ENCODE peak calls at places on chromosomes 11 and 22, in ten cellular contexts. M is neural crest cell, O is GM12864, T is foreskin fibroblast, I is IMR-90, X is stomach, C is A549, V is testis, W is RWPE1, G is endothelial cell. H is an unnamed sample.

GRCh38 chr11:66421492-66422205 is 814 bp downstream of the NPAS4 start:
- DNase-seq in C (peak), G (peak), V (peak), I (peak), T (peak), O (peak), W (peak), M (peak), X (peak), H (peak)

GRCh38 chr11:102085864-102086551 is 24.2 kb upstream of the YAP1 start:
- DNase-seq in V (no peak), O (no peak), W (no peak), C (peak), I (peak), M (no peak), T (peak), X (no peak), G (no peak), H (no peak)

GRCh38 chr22:36881504-36882245 is 20.9 kb downstream of the NCF4 start:
- DNase-seq in O (no peak), G (no peak), I (no peak), V (no peak), W (no peak), X (no peak), C (no peak), M (no peak), T (no peak), H (no peak)

GRCh38 chr11:98549571-98549970 is 471.2 kb upstream of the CNTN5 start:
- DNase-seq in G (no peak), M (no peak), I (no peak), T (no peak), O (no peak), C (no peak), X (no peak), V (no peak), W (no peak), H (no peak)

GRCh38 chr22:42960146-42960509 is 54.8 kb downstream of the PACSIN2 start:
- DNase-seq in T (no peak), O (no peak), G (no peak), I (peak), C (no peak), V (no peak), W (no peak), X (no peak), M (no peak), H (no peak)

GRCh38 chr11:93501856-93502255 is 41.3 kb downstream of the SMCO4 start:
- DNase-seq in G (no peak), I (no peak), V (no peak), O (no peak), C (no peak), T (no peak), X (no peak), W (no peak), M (no peak), H (no peak)

GRCh38 chr11:102187416-102188125 is 77.3 kb downstream of the YAP1 start:
- DNase-seq in X (no peak), W (no peak), T (no peak), O (no peak), C (no peak), V (no peak), M (no peak), I (peak), G (no peak), H (no peak)

GRCh38 chr22:49668402-49668801 is 159.3 kb downstream of the BRD1 start:
- DNase-seq in G (no peak), V (no peak), X (no peak), O (no peak), I (no peak), M (no peak), W (no peak), T (no peak), C (no peak), H (no peak)

GRCh38 chr11:118914178-118914918 is 11.4 kb downstream of the BCL9L start:
- DNase-seq in O (no peak), I (no peak), M (no peak), X (no peak), T (no peak), G (no peak), V (peak), C (peak), W (no peak), H (no peak)

GRCh38 chr11:69238562-69239319 is 55.2 kb upstream of the MYEOV start:
- DNase-seq in C (no peak), V (no peak), W (no peak), X (peak), M (no peak), I (no peak), O (no peak), T (no peak), G (no peak), H (no peak)

GRCh38 chr22:46813816-46814597 is 51.6 kb downstream of the TBC1D22A start:
- DNase-seq in I (peak), T (peak), G (no peak), M (no peak), V (no peak), W (no peak), C (no peak), X (peak), O (no peak), H (no peak)

GRCh38 chr11:31809857-31810778 is 1.0 kb downstream of the PAX6 start:
- DNase-seq in M (peak), C (peak), T (peak), G (peak), W (peak), V (no peak), I (peak), O (no peak), X (no peak), H (no peak)

GRCh38 chr11:73167555-73167954 is 25.4 kb upstream of the FCHSD2 start:
- DNase-seq in V (peak), M (no peak), C (no peak), O (no peak), X (no peak), W (no peak), T (no peak), I (no peak), G (no peak), H (no peak)

GRCh38 chr11:118521892-118522311 is 5.4 kb upstream of the TTC36 start:
- DNase-seq in V (no peak), O (peak), I (no peak), G (no peak), X (no peak), C (no peak), W (no peak), T (no peak), M (no peak), H (no peak)

GRCh38 chr11:66069715-66070603 is at the start of gene PACS1:
- DNase-seq in C (peak), M (peak), W (peak), X (peak), T (peak), I (peak), V (peak), O (no peak), G (peak), H (peak)

GRCh38 chr11:72314199-72314598 is 70.2 kb upstream of the PHOX2A start:
- DNase-seq in V (no peak), W (no peak), X (no peak), T (no peak), G (no peak), I (no peak), M (no peak), C (no peak), O (no peak), H (no peak)

GRCh38 chr11:19605500-19606371 is 106.9 kb upstream of the NAV2 start:
- DNase-seq in W (no peak), G (no peak), O (no peak), I (peak), M (no peak), V (peak), X (no peak), T (peak), C (no peak), H (no peak)

GRCh38 chr22:49368221-49368975 is 459.3 kb downstream of the BRD1 start:
- DNase-seq in G (peak), M (no peak), W (no peak), X (peak), C (no peak), V (no peak), T (no peak), O (no peak), I (no peak), H (no peak)

GRCh38 chr11:86196924-86197323 is 47.6 kb upstream of the EED start:
- DNase-seq in C (no peak), O (no peak), X (no peak), G (no peak), I (no peak), M (no peak), V (no peak), T (no peak), W (no peak), H (no peak)

DNA sequence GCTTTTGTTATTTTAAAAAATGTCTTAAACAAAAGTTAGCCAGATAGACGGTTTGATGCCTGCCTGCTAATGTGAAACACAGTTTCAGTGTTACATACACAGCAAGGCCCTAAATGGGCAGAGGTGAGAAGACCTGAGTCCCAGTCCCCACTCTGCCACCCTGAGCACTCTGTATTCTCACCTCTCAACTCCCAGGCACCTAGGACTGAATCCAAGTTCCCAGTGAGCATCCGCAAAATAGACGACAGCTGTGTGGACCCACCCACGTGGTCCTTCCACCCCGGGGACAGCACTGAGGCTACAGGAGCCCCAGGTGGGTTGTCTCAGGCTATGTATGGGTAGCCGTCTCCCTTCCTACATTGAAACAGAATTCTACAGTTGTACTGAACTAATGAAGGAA is 111.5 kb downstream of the RPL27A start:
- DNase-seq in V (no peak), X (no peak), M (no peak), O (no peak), G (no peak), C (no peak), W (no peak), I (no peak), T (no peak), H (no peak)
- TF ChIP-seq CTCF in V (no peak), X (no peak), M (no peak), O (no peak), G (no peak), C (no peak), W (no peak), I (no peak), T (no peak), H (no peak)

GRCh38 chr11:47179655-47179991 is 2.9 kb upstream of the ARFGAP2 start:
- DNase-seq in I (peak), V (peak), X (peak), O (no peak), M (peak), G (peak), T (no peak), W (no peak), C (peak), H (peak)
- TF ChIP-seq CTCF in I (peak), V (peak), X (peak), O (peak), M (peak), G (peak), T (peak), W (peak), C (peak), H (peak)

DNA sequence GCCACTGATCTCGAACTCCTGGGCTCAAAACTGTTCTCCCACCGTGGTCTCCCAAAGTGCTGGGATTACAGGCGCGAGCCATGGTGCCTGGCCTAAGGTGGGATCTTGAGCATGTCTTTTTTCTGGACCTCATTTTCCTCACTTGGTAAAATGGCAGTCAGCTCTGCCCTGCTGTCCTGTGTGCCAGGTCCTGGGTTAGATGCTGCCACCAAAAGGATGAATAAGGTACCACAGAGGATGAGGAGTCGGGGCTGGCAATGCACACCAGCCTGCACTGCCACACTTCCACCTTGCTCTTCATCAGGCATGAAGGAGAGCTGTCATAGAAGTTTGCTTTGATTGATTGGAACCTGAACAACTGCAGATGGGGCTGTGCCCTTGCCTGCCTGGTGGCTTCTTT is 32.3 kb downstream of the ACO2 start:
- DNase-seq in M (no peak), V (peak), G (no peak), T (no peak), X (no peak), C (peak), O (no peak), I (no peak), W (no peak), H (no peak)
- TF ChIP-seq CTCF in M (peak), V (peak), G (no peak), T (no peak), X (no peak), C (peak), O (peak), I (peak), W (no peak), H (no peak)

GRCh38 chr11:63020671-63021255 is 5.1 kb upstream of the SLC22A8 start:
- DNase-seq in V (no peak), I (no peak), C (peak), W (no peak), X (no peak), M (peak), G (peak), O (no peak), T (no peak), H (no peak)
- TF ChIP-seq CTCF in V (peak), I (peak), C (peak), W (peak), X (no peak), M (peak), G (peak), O (peak), T (peak), H (peak)

GRCh38 chr11:952406-953385 is 27.0 kb downstream of the AP2A2 start:
- DNase-seq in V (no peak), W (no peak), X (peak), I (peak), C (peak), T (no peak), M (no peak), O (no peak), G (no peak), H (peak)

GRCh38 chr11:954392-955144 is 28.9 kb downstream of the AP2A2 start:
- DNase-seq in I (no peak), M (no peak), G (no peak), X (no peak), T (no peak), C (no peak), V (no peak), W (no peak), O (no peak), H (no peak)

GRCh38 chr11:951507-951906 is 25.8 kb downstream of the AP2A2 start:
- DNase-seq in M (no peak), G (no peak), I (no peak), X (no peak), V (no peak), O (no peak), T (no peak), W (no peak), C (no peak), H (no peak)

GRCh38 chr11:955154-956049 is 29.7 kb downstream of the AP2A2 start:
- DNase-seq in X (no peak), G (no peak), W (peak), V (no peak), O (no peak), M (no peak), I (no peak), C (no peak), T (no peak), H (no peak)

DNA sequence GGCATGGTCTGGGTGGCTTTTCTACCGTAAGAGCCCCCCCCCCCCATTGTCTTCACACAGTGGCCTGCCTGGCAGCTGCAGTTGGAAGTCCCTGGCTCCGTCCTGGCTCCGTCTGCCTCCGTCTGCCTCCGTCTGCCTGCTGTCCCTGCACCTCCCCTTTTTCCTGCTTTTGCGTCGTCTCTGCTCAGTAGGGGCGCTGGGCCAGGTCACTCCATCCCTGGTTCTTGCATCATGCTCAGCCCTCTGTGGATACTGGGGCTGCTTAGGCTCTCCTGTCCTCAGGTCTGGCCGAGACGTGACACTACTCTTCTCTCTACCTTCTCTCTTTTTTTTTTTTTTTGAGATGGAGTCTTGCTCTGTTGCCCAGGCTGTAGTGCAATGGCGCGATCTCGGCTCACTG is 27.8 kb downstream of the AP2A2 start:
- DNase-seq in G (no peak), X (no peak), M (no peak), T (no peak), O (no peak), C (no peak), V (no peak), I (no peak), W (no peak), H (no peak)
- TF ChIP-seq CTCF in G (no peak), X (no peak), M (no peak), T (no peak), O (no peak), C (no peak), V (no peak), I (no peak), W (no peak), H (no peak)

GRCh38 chr11:17353228-17354021 is 1.8 kb downstream of the NCR3LG1 start:
- DNase-seq in X (peak), I (peak), T (peak), M (peak), V (peak), W (peak), C (peak), O (peak), G (peak), H (peak)
- TF ChIP-seq CTCF in X (no peak), I (no peak), T (no peak), M (no peak), V (no peak), W (no peak), C (no peak), O (no peak), G (no peak), H (no peak)

DNA sequence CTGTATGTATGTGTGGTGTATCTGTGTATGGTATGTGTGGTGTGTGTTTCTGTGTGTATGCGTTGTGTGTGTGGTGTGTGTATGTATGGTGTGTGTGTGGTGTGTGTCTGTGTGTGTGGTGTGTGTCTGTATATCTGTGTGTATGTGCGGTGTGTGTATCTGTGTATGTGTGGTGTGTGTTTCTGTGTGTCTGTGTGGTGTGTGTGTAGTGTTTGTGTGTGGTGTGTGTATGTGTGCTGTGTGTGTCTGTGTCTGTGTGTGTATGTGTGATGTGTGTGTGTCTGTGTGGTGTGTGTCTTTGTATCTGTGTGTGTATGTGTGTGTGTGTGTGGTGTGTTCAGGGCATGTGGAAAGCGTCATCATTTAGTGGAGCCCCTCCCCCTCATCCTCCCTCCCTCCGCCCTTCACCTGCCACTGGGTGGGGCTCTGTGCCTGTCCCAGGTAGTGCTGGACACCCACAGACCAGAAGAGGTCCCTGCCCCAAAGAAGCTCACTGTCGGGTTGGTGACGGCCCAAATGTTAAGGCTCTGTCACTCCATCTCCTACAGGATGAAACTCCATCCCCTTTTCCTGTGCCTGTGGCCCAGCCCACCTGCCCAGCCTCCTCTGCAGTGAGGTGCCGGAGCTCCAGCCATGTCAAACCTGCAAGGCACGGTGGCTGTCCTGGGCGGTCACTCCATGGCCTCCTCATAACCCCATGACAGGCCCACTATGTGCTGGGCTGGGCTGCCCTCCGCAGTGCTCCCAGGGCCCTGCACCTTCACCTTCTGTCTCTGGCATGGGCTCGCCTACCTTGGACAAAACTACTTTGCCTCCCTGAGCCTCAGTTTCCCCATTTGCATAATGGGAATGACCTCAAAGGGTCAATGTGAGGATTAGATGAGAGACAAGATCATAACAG is 23.4 kb upstream of the SHISAL1 start:
- DNase-seq in I (no peak), V (no peak), G (no peak), O (no peak), C (no peak), T (no peak), X (peak), M (no peak), W (no peak), H (no peak)
- TF ChIP-seq CTCF in I (no peak), V (no peak), G (no peak), O (peak), C (no peak), T (no peak), X (no peak), M (no peak), W (no peak), H (no peak)

GRCh38 chr11:81444306-81444705 is 1289.4 kb downstream of the FAM181B start:
- DNase-seq in W (no peak), M (no peak), V (no peak), O (no peak), G (no peak), C (no peak), I (no peak), X (no peak), T (no peak), H (no peak)
- TF ChIP-seq CTCF in W (no peak), M (peak), V (no peak), O (peak), G (no peak), C (no peak), I (no peak), X (no peak), T (no peak), H (peak)

GRCh38 chr22:27445876-27446275 is 355.7 kb downstream of the MN1 start:
- DNase-seq in I (peak), C (no peak), W (no peak), M (no peak), G (no peak), V (peak), X (no peak), O (no peak), T (no peak), H (no peak)

GRCh38 chr22:27439131-27439530 is 362.4 kb downstream of the MN1 start:
- DNase-seq in V (no peak), C (no peak), X (no peak), G (no peak), T (no peak), O (no peak), W (no peak), I (no peak), M (no peak), H (no peak)

GRCh38 chr22:27447316-27447715 is 354.2 kb downstream of the MN1 start:
- DNase-seq in V (no peak), X (no peak), C (no peak), W (no peak), O (no peak), T (no peak), G (no peak), I (no peak), M (no peak), H (no peak)

GRCh38 chr22:27438271-27438980 is 363.1 kb downstream of the MN1 start:
- DNase-seq in M (no peak), G (no peak), W (no peak), I (peak), X (peak), T (no peak), V (peak), C (no peak), O (no peak), H (no peak)

GRCh38 chr22:27443315-27443714 is 358.2 kb downstream of the MN1 start:
- DNase-seq in V (no peak), I (no peak), M (no peak), W (no peak), C (no peak), X (no peak), O (no peak), T (no peak), G (no peak), H (no peak)
- TF ChIP-seq CTCF in V (no peak), I (no peak), M (no peak), W (no peak), C (no peak), X (no peak), O (no peak), T (no peak), G (no peak), H (no peak)